ENCODE peak calls at places on chromosomes 4 and X, in four cellular contexts. X, B, V and K are unnamed samples. For H3K4me1, the result is how much of the 10 kb centered on the place peaks cover.

GRCh38 chrX:57286507-57287251 is at the start of gene FAAH2:
- DNase-seq in V (peak), B (peak), X (peak), K (peak)

GRCh38 chr4:95193391-95194224 is 355.2 kb downstream of the UNC5C start:
- DNase-seq in B (no peak), X (no peak), V (no peak), K (no peak)

GRCh38 chr4:165604181-165604580 is 225.4 kb downstream of the CPE start:
- DNase-seq in V (no peak), B (no peak), X (no peak), K (no peak)

GRCh38 chr4:136687118-136687517 is 845.2 kb downstream of the PCDH18 start:
- DNase-seq in X (no peak), V (peak), B (peak), K (no peak)

GRCh38 chr4:8553958-8554357 is 26.2 kb upstream of the GPR78 start:
- DNase-seq in V (no peak), X (no peak), B (no peak), K (no peak)

GRCh38 chrX:15804563-15804962 is 14.3 kb downstream of the ZRSR2 start:
- DNase-seq in B (no peak), V (no peak), X (no peak), K (no peak)

GRCh38 chr4:2060578-2061207 is 1.6 kb downstream of the NAT8L start:
- DNase-seq in B (no peak), V (no peak), X (no peak), K (no peak)

GRCh38 chr4:95857761-95858160 is 17.9 kb downstream of the PDHA2 start:
- DNase-seq in X (no peak), V (no peak), B (no peak), K (no peak)

GRCh38 chr4:127479031-127479622 is 153.6 kb upstream of the INTU start:
- DNase-seq in B (no peak), X (no peak), V (peak), K (peak)

GRCh38 chr4:118918388-118918787 is 29.7 kb downstream of the SYNPO2 start:
- DNase-seq in V (no peak), X (no peak), B (no peak), K (no peak)

GRCh38 chr4:105060628-105061027 is 86.0 kb upstream of the TET2 start:
- DNase-seq in X (peak), V (no peak), B (no peak), K (no peak)

GRCh38 chr4:183950536-183950935 is 45.4 kb downstream of the STOX2 start:
- DNase-seq in V (no peak), X (no peak), B (no peak), K (no peak)

GRCh38 chr4:93960450-93960849 is 131.9 kb downstream of the ATOH1 start:
- DNase-seq in V (no peak), X (no peak), B (no peak), K (peak)

GRCh38 chrX:25049347-25049746 is 33.6 kb upstream of the ARX start:
- DNase-seq in X (no peak), B (no peak), V (no peak), K (no peak)

GRCh38 chr4:3665360-3665891 is 100.8 kb upstream of the ADRA2C start:
- DNase-seq in X (no peak), V (no peak), B (no peak), K (no peak)

GRCh38 chr4:158131037-158131436 is 41.8 kb downstream of the GASK1B start:
- DNase-seq in V (no peak), B (no peak), X (no peak), K (no peak)

GRCh38 chr4:156169861-156170260 is 216.2 kb upstream of the CTSO start:
- DNase-seq in V (no peak), X (no peak), B (no peak), K (no peak)

GRCh38 chr4:43496188-43496587 is 603.7 kb downstream of the GRXCR1 start:
- DNase-seq in B (no peak), X (no peak), V (no peak), K (no peak)

GRCh38 chr4:173666-174314 is 49.5 kb downstream of the ZNF718 start:
- DNase-seq in V (no peak), B (no peak), X (no peak), K (peak)

GRCh38 chr4:2304321-2304876 is 42.5 kb upstream of the MXD4 start:
- DNase-seq in B (no peak), X (no peak), V (no peak), K (no peak)

GRCh38 chr4:2390780-2391490 is 27.5 kb downstream of the ZFYVE28 start:
- DNase-seq in V (no peak), X (no peak), B (no peak), K (no peak)

GRCh38 chr4:146981651-146982050 is 36.0 kb upstream of the TTC29 start:
- DNase-seq in X (no peak), V (no peak), B (no peak), K (no peak)

GRCh38 chrX:23953908-23954269 is 46.1 kb downstream of the CXorf58 start:
- DNase-seq in X (no peak), V (no peak), B (no peak), K (no peak)

GRCh38 chrX:109732319-109732779 is 708 bp downstream of the ACSL4 start:
- DNase-seq in V (no peak), X (no peak), B (peak), K (no peak)

GRCh38 chr4:77525538-77525937 is 80.1 kb upstream of the CXCL13 start:
- DNase-seq in X (no peak), B (no peak), V (no peak), K (no peak)

GRCh38 chr4:52098618-52099017 is 47.5 kb downstream of the SPATA18 start:
- DNase-seq in V (no peak), X (no peak), B (no peak), K (no peak)

GRCh38 chr4:186839122-186840037 is 115.7 kb upstream of the FAT1 start:
- DNase-seq in X (no peak), B (no peak), V (no peak), K (no peak)

GRCh38 chrX:31236231-31236630 is 164.4 kb upstream of the FTHL17 start:
- DNase-seq in X (no peak), V (no peak), B (no peak), K (no peak)

GRCh38 chr4:2058264-2059033 is 678 bp upstream of the NAT8L start:
- DNase-seq in X (no peak), B (no peak), V (no peak), K (no peak)

GRCh38 chrX:138745215-138745614 is 33.7 kb upstream of the FGF13 start:
- DNase-seq in V (peak), B (no peak), X (peak), K (peak)

GRCh38 chrX:11886745-11887144 is 128.7 kb downstream of the MSL3 start:
- DNase-seq in X (no peak), V (no peak), B (no peak), K (no peak)

GRCh38 chr4:2252530-2252924 is 9.4 kb downstream of the MXD4 start:
- DNase-seq in V (no peak), X (no peak), B (no peak), K (no peak)

GRCh38 chr4:133802741-133803140 is 398.8 kb downstream of the PABPC4L start:
- DNase-seq in V (no peak), B (no peak), X (no peak), K (no peak)

GRCh38 chr4:122712782-122713181 is 19.7 kb upstream of the BBS12 start:
- DNase-seq in X (no peak), B (no peak), V (no peak), K (no peak)

GRCh38 chrX:53798281-53798680 is 111.8 kb upstream of the HUWE1 start:
- DNase-seq in X (no peak), B (no peak), V (no peak), K (no peak)

GRCh38 chr4:57231781-57232180 is 121.6 kb upstream of the IGFBP7 start:
- DNase-seq in B (no peak), V (no peak), X (no peak), K (no peak)

GRCh38 chrX:49183701-49184281 is 2.4 kb downstream of the PRICKLE3 start:
- DNase-seq in B (no peak), V (no peak), X (no peak), K (no peak)

GRCh38 chr4:130511776-130512175 is 1415.8 kb downstream of the C4orf33 start:
- DNase-seq in X (no peak), V (no peak), B (no peak), K (no peak)

GRCh38 chrX:34770511-34770910 is 113.4 kb upstream of the TMEM47 start:
- DNase-seq in X (no peak), V (no peak), B (no peak), K (no peak)

GRCh38 chr4:81376720-81377119 is 95.0 kb downstream of the RASGEF1B start:
- DNase-seq in B (no peak), X (no peak), V (no peak), K (no peak)

GRCh38 chr4:81378398-81378797 is 93.3 kb downstream of the RASGEF1B start:
- DNase-seq in X (no peak), V (no peak), B (no peak), K (no peak)

GRCh38 chr4:81377231-81377630 is 94.5 kb downstream of the RASGEF1B start:
- DNase-seq in V (no peak), B (no peak), X (no peak), K (no peak)

GRCh38 chr4:81375745-81376144 is 96.0 kb downstream of the RASGEF1B start:
- DNase-seq in X (no peak), B (peak), V (no peak), K (no peak)

DNA sequence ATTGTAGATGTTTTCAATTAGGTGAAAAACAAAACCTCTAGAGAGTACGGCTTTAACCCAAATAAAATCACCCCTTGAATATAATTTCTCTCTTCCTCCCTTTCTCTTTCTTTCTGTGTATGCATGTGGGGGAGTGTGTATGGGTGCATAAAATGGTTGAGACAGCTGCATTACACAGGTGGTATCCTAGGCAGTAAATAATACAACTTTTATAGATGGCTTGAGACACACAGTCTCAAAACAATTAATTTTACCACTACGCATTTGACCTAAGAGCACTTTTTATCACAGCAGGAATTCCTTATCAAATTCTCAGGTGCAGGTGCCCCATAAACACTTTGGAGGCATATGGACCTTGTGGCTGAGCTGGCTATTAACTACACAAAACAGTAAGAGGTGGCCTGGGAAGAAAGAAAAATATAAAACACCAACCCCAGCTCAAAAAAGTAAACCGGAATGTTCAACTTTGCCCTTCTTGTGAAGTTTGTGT is 91.3 kb downstream of the RASGEF1B start:
- DNase-seq in V (no peak), X (no peak), B (no peak), K (no peak)
- TF ChIP-seq SUZ12 in V (no peak), X (no peak), B (no peak), K (no peak)

DNA sequence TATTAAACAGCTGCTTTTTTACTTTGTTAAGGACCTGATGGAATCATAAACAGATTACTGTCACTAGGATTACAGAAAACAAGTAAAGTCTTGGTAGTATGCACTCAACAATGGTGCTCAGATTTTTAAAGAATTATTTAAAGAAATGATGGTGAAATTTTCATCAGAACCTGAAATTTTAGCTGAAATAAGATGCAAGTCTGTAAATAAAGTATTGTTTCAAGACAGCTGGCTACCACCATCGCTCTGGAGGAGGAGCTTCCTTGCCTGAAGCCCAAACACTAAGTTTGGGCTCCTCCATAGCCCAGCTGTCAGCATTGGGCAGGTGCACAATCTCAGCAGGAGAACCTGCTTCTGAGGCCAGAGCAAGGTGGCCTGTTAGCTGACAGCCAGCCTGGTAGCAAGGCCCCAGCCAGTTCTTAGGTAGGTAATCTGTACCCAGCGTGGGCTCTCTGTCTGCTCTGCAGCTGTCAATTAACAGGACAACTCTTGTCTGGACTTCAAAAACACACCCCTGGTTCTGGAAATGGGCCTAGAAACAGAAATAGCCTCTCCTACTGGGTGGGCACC is 4.6 kb downstream of the GAB1 start:
- DNase-seq in V (no peak), X (no peak), B (no peak), K (no peak)
- H3K4me1 ChIP-seq in V (under half), X (under half), B (under half), K (under half)

GRCh38 chr4:79083406-79084010 is 144.3 kb upstream of the PAQR3 start:
- DNase-seq in B (no peak), V (no peak), X (no peak), K (peak)

GRCh38 chr4:79087091-79087490 is 147.9 kb upstream of the PAQR3 start:
- DNase-seq in V (no peak), B (no peak), X (no peak), K (no peak)

GRCh38 chr4:79088991-79089705 is 149.9 kb upstream of the PAQR3 start:
- DNase-seq in V (no peak), X (no peak), B (no peak), K (no peak)
- H3K9ac ChIP-seq in V (no peak), X (no peak), B (no peak), K (no peak)

GRCh38 chr4:6869944-6870343 is 39.7 kb upstream of the TBC1D14 start:
- DNase-seq in B (no peak), V (no peak), X (no peak), K (no peak)
- TF ChIP-seq SUZ12 in B (no peak), V (no peak), X (no peak), K (no peak)

GRCh38 chrX:69297521-69297920 is 132.3 kb upstream of the PJA1 start:
- DNase-seq in B (no peak), X (no peak), V (no peak), K (no peak)

GRCh38 chrX:69298466-69299140 is 133.3 kb upstream of the PJA1 start:
- DNase-seq in X (no peak), B (no peak), V (no peak), K (no peak)

GRCh38 chrX:69299271-69299670 is 134.0 kb upstream of the PJA1 start:
- DNase-seq in X (no peak), V (no peak), B (no peak), K (no peak)

GRCh38 chrX:69305333-69306062 is 140.2 kb upstream of the PJA1 start:
- DNase-seq in B (peak), V (no peak), X (no peak), K (peak)

GRCh38 chrX:69300323-69300722 is 135.1 kb upstream of the PJA1 start:
- DNase-seq in V (no peak), B (no peak), X (no peak), K (no peak)
- H3K4me1 ChIP-seq in V (under half), B (under half), X (under half), K (under half)